ENCODE peak calls at places on chromosome 5, in five cellular contexts. K, S, V, R and L are unnamed samples. For H3K36me3, the result is how much of the 10 kb centered on the place peaks cover.

GRCh38 chr5:167763772-167764171 is 527.7 kb upstream of the WWC1 start:
- DNase-seq in K (no peak), S (no peak), V (peak), R (no peak), L (peak)

GRCh38 chr5:4924581-4924980 is 215.5 kb upstream of the ADAMTS16 start:
- DNase-seq in K (no peak), S (no peak), V (peak), R (no peak), L (no peak)

GRCh38 chr5:55004728-55005127 is 19.3 kb upstream of the GZMK start:
- DNase-seq in K (no peak), S (no peak), V (peak), R (no peak), L (peak)

GRCh38 chr5:19655587-19655986 is 332.4 kb downstream of the CDH18 start:
- DNase-seq in K (no peak), S (no peak), V (no peak), R (no peak), L (no peak)

GRCh38 chr5:168282120-168282519 is 9.3 kb upstream of the WWC1 start:
- DNase-seq in K (no peak), S (no peak), V (peak), R (no peak), L (no peak)

GRCh38 chr5:139171779-139172404 is 26.3 kb downstream of the SIL1 start:
- DNase-seq in K (no peak), S (no peak), V (no peak), R (no peak), L (no peak)

GRCh38 chr5:53261245-53261644 is 151.7 kb upstream of the MOCS2 start:
- DNase-seq in K (no peak), S (no peak), V (no peak), R (no peak), L (no peak)

GRCh38 chr5:448061-448765 is 5.2 kb downstream of the EXOC3 start:
- DNase-seq in K (no peak), S (no peak), V (no peak), R (no peak), L (no peak)

GRCh38 chr5:10233505-10233904 is 16.2 kb downstream of the ATPSCKMT start:
- DNase-seq in K (peak), S (peak), V (peak), R (peak), L (peak)

GRCh38 chr5:175867587-175868347 is 3.6 kb upstream of the CPLX2 start:
- DNase-seq in K (peak), S (peak), V (no peak), R (peak), L (peak)

GRCh38 chr5:56734066-56734766 is 81.1 kb upstream of the MAP3K1 start:
- DNase-seq in K (no peak), S (no peak), V (no peak), R (no peak), L (no peak)

GRCh38 chr5:128765448-128766061 is 199.7 kb upstream of the SLC27A6 start:
- DNase-seq in K (no peak), S (no peak), V (no peak), R (no peak), L (no peak)

GRCh38 chr5:172683696-172684464 is 42.8 kb downstream of the NEURL1B start:
- DNase-seq in K (no peak), S (no peak), V (no peak), R (peak), L (no peak)

GRCh38 chr5:3602713-3603502 is 7.3 kb downstream of the IRX1 start:
- DNase-seq in K (no peak), S (peak), V (peak), R (peak), L (peak)

GRCh38 chr5:178323541-178323865 is 90.9 kb upstream of the PHYKPL start:
- DNase-seq in K (no peak), S (no peak), V (no peak), R (no peak), L (no peak)

GRCh38 chr5:135287551-135287950 is 111.5 kb downstream of the MACROH2A1 start:
- DNase-seq in K (no peak), S (no peak), V (no peak), R (no peak), L (no peak)

GRCh38 chr5:80481019-80481893 is 6.6 kb upstream of the FAM151B start:
- DNase-seq in K (peak), S (peak), V (peak), R (peak), L (peak)

GRCh38 chr5:125823572-125823971 is 599.6 kb upstream of the GRAMD2B start:
- DNase-seq in K (no peak), S (no peak), V (peak), R (no peak), L (peak)

GRCh38 chr5:77631166-77631582 is 7.3 kb downstream of the OTP start:
- DNase-seq in K (no peak), S (no peak), V (no peak), R (no peak), L (no peak)

GRCh38 chr5:119341452-119342349 is 14.1 kb upstream of the TNFAIP8 start:
- DNase-seq in K (no peak), S (no peak), V (no peak), R (no peak), L (no peak)
- H3K36me3 ChIP-seq in K (under half), S (under half), V (under half), R (under half), L (under half)

GRCh38 chr5:111224561-111224989 is 391 bp downstream of the CAMK4 start:
- DNase-seq in K (no peak), S (no peak), V (no peak), R (no peak), L (peak)

GRCh38 chr5:111226556-111226955 is 2.4 kb downstream of the CAMK4 start:
- DNase-seq in K (no peak), S (no peak), V (no peak), R (no peak), L (no peak)

GRCh38 chr5:111225926-111226325 is 1.7 kb downstream of the CAMK4 start:
- DNase-seq in K (no peak), S (no peak), V (no peak), R (no peak), L (no peak)

GRCh38 chr5:111223086-111223789 is 946 bp upstream of the CAMK4 start:
- DNase-seq in K (no peak), S (no peak), V (no peak), R (no peak), L (peak)

DNA sequence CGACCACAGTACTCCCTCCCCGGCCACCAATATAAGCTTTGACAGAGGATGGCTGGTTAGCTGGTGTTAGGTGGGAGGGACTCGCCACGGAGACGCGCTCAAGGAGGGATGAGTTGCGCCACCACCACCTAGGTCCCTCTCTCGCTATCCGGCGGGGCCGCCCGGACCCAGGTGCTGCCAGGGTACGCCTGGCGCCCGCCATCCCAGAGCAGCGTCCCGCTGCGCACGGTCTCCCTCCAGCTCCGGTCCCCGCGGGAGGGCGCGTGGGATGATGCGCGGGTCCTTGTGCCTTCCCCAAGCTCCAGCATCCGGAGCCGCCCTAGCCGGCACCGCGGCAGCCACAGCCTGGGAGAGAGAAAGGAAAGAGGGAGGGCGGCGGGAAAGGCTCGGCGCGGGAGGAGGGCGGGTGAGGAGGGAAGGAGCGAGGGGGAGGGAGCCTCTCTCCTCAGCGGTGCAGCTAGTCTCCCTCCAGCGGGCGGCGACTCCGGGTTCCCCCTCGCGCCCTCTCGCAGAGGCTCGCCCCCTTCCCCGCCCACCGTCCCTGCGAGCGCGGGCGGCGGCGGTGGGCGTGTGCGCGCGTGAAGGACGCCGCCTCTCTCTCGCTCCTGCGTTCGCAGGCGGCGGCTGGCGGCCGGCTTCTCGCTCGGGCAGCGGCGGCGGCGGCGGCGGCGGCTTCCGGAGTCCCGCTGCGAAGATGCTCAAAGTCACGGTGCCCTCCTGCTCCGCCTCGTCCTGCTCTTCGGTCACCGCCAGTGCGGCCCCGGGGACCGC is at the start of gene CAMK4:
- DNase-seq in K (peak), S (peak), V (peak), R (peak), L (peak)
- TF ChIP-seq EZH2 in K (no peak), S (no peak), V (no peak), R (no peak), L (no peak)

GRCh38 chr5:37495210-37495609 is 116.1 kb downstream of the WDR70 start:
- DNase-seq in K (no peak), S (no peak), V (peak), R (no peak), L (peak)
- TF ChIP-seq CTCF in K (peak), S (no peak), V (no peak), R (peak), L (no peak)

DNA sequence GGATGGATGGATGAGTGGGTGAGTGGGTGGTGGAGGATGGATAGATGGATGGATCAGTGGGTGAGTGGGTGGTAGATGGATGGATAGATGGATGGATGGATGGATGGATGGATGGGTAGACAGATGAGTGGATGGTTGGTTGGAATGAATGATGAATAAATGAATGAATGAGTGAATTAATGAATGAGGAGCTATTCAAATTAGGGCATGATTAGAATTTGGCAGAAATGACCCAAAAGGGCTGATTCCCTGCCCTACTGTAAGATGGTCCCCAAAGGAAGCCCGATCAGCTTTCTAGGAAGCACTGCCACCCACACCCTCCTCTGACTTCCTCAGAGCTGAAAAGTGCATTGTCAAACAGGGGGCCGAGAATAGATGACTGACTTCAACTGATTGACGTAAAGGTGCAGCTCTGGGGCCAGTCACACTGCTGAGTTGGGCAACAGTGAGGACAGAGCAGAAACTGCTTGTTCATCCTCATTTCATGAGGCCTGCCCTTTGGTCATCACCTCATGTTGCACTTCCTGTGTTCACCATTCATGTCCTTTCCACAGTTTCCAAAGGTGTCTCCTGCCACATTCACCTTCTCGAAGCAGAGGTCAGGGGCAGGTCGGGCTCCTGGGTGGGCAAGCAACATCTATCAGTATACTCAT is 34.3 kb downstream of the NIPAL4 start:
- DNase-seq in K (no peak), S (peak), V (no peak), R (no peak), L (no peak)
- H3K36me3 ChIP-seq in K (under half), S (under half), V (under half), R (under half), L (under half)

DNA sequence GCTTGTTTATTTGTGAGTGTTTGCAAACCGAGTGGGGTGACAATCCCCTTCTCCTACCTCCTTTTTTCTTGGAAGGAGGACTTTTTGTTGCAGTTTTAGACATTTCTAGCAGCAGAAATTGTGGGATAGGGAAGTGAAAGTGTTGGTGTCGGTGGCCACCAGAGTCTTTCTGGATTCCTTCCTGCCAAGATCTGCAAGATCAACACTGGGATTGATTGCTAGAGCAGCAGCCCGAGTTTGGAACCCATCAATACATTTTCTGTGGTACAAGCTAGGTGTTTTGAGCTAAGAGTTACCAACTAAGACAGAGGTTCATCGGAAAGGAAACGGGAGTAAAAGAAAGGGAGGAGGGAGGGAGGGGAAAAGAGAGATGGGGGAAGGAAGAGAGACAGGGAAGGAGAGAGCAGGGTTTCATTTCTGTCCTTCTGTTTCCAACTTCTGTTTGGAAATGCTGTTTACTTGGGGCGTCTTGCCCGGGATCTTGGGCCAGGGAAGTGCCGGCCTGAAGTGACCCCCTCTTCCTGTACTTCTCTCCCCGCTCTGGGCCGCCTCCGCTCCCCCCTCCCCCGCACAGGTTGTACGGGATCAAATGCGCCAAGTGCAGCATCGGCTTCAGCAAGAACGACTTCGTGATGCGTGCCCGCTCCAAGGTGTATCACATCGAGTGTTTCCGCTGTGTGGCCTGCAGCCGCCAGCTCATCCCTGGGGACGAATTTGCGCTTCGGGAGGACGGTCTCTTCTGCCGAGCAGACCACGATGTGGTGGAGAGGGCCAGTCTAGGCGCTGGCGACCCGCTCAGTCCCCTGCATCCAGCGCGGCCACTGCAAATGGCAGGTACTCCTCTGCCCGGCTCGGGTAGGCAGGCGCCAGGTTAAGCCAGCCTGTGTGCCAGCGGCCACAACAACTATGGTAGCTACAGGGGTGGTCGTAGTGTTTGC is 3.9 kb downstream of the ISL1 start:
- DNase-seq in K (no peak), S (no peak), V (no peak), R (peak), L (no peak)
- TF ChIP-seq EZH2 in K (no peak), S (no peak), V (peak), R (peak), L (peak)

GRCh38 chr5:180487556-180487955 is 6.6 kb upstream of the CNOT6 start:
- DNase-seq in K (no peak), S (no peak), V (no peak), R (no peak), L (no peak)

GRCh38 chr5:180486636-180487149 is 7.5 kb upstream of the CNOT6 start:
- DNase-seq in K (no peak), S (no peak), V (no peak), R (no peak), L (peak)

GRCh38 chr5:180484813-180485212 is 9.4 kb upstream of the CNOT6 start:
- DNase-seq in K (no peak), S (no peak), V (no peak), R (no peak), L (no peak)
- TF ChIP-seq CTCF in K (no peak), S (no peak), V (no peak), R (no peak), L (no peak)

DNA sequence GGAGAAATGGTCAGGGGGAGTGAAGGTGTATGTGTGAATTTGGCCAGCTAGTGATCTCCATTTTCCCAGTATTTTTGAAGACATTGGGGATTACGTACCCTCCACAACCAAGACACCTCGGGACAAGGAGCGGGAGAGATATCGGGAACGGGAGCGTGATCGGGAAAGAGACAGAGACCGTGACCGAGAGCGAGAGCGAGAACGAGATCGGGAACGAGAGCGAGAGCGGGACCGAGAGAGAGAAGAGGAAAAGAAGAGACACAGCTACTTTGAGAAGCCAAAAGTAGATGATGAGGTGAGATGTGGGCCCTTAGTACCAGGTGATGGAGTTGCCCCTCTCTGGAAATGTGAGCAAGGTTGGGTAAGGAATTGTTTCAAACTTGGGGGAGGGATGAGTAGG is 5.8 kb upstream of the WDR55 start:
- DNase-seq in K (no peak), S (no peak), V (no peak), R (no peak), L (no peak)
- H3K36me3 ChIP-seq in K (half or more), S (half or more), V (under half), R (under half), L (under half)

GRCh38 chr5:174617285-174617684 is 107.1 kb upstream of the MSX2 start:
- DNase-seq in K (no peak), S (no peak), V (no peak), R (no peak), L (no peak)
- TF ChIP-seq EZH2 in K (no peak), S (no peak), V (no peak), R (no peak), L (no peak)